ENCODE peak calls at places on chromosomes 5 and 9, in five cellular contexts. One of them, this sample, is unnamed. For H3K4me1 and H3K36me3, the result is how much of the 10 kb centered on the place peaks cover.

GRCh38 chr9:124812401-124813016 is 35.6 kb downstream of the OLFML2A start:
- DNase-seq in tibial artery: peak
- DNase-seq in CD4-positive, alpha-beta memory T cell: no peak
- DNase-seq in CD8-positive, alpha-beta T cell: no peak
- DNase-seq in effector memory CD4-positive, alpha-beta T cell: no peak
- DNase-seq in this sample: no peak

GRCh38 chr9:129610193-129610472 is 10.8 kb downstream of the C9orf50 start:
- DNase-seq in tibial artery: no peak
- DNase-seq in CD4-positive, alpha-beta memory T cell: no peak
- DNase-seq in CD8-positive, alpha-beta T cell: no peak
- DNase-seq in effector memory CD4-positive, alpha-beta T cell: no peak
- DNase-seq in this sample: no peak

GRCh38 chr5:29089591-29090141 is 2051.3 kb upstream of the CDH9 start:
- DNase-seq in tibial artery: no peak
- DNase-seq in CD4-positive, alpha-beta memory T cell: no peak
- DNase-seq in CD8-positive, alpha-beta T cell: no peak
- DNase-seq in effector memory CD4-positive, alpha-beta T cell: no peak
- DNase-seq in this sample: no peak

GRCh38 chr9:128160603-128160987 is 530 bp downstream of the BBLN start:
- DNase-seq in tibial artery: no peak
- DNase-seq in CD4-positive, alpha-beta memory T cell: peak
- DNase-seq in CD8-positive, alpha-beta T cell: peak
- DNase-seq in effector memory CD4-positive, alpha-beta T cell: no peak
- DNase-seq in this sample: no peak

GRCh38 chr5:126801174-126801991 is 24.4 kb downstream of the LMNB1 start:
- DNase-seq in tibial artery: no peak
- DNase-seq in CD4-positive, alpha-beta memory T cell: no peak
- DNase-seq in CD8-positive, alpha-beta T cell: no peak
- DNase-seq in effector memory CD4-positive, alpha-beta T cell: no peak
- DNase-seq in this sample: no peak

GRCh38 chr5:12322042-12322441 is 417.8 kb upstream of the CTNND2 start:
- DNase-seq in tibial artery: no peak
- DNase-seq in CD4-positive, alpha-beta memory T cell: no peak
- DNase-seq in CD8-positive, alpha-beta T cell: no peak
- DNase-seq in effector memory CD4-positive, alpha-beta T cell: no peak
- DNase-seq in this sample: no peak

GRCh38 chr5:120228262-120229031 is 235.7 kb upstream of the PRR16 start:
- DNase-seq in tibial artery: no peak
- DNase-seq in CD4-positive, alpha-beta memory T cell: no peak
- DNase-seq in CD8-positive, alpha-beta T cell: no peak
- DNase-seq in effector memory CD4-positive, alpha-beta T cell: no peak
- DNase-seq in this sample: no peak

GRCh38 chr5:97854871-97855762 is 672.1 kb upstream of the RIOK2 start:
- DNase-seq in tibial artery: no peak
- DNase-seq in CD4-positive, alpha-beta memory T cell: no peak
- DNase-seq in CD8-positive, alpha-beta T cell: no peak
- DNase-seq in effector memory CD4-positive, alpha-beta T cell: no peak
- DNase-seq in this sample: no peak

GRCh38 chr9:89853161-89853560 is 248.3 kb downstream of the GADD45G start:
- DNase-seq in tibial artery: no peak
- DNase-seq in CD4-positive, alpha-beta memory T cell: no peak
- DNase-seq in CD8-positive, alpha-beta T cell: no peak
- DNase-seq in effector memory CD4-positive, alpha-beta T cell: no peak
- DNase-seq in this sample: no peak

DNA sequence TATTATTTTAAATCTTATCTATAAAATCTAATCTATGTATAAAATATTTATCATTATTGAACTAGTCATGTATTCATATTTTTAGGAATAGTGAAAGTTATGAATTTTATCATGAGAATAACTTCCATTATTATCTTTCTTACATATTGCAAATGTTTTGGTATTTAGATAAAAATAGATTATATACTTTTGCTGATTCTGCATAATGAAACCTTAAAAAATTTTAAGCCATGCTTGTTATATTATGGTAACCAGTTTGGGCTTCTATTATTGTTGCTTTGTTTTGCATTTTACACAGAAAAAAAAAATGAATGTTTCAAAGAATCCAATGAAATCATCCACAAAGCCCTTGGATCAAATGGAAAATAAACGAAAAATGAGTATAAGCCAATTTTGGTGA is 772.5 kb downstream of the NR2F1-AS1 start:
- DNase-seq in tibial artery: no peak
- DNase-seq in CD4-positive, alpha-beta memory T cell: no peak
- DNase-seq in CD8-positive, alpha-beta T cell: no peak
- DNase-seq in effector memory CD4-positive, alpha-beta T cell: no peak
- DNase-seq in this sample: no peak
- H3K27ac ChIP-seq in tibial artery: no peak
- H3K27ac ChIP-seq in CD4-positive, alpha-beta memory T cell: no peak
- H3K27ac ChIP-seq in CD8-positive, alpha-beta T cell: no peak
- H3K27ac ChIP-seq in effector memory CD4-positive, alpha-beta T cell: no peak
- H3K27ac ChIP-seq in this sample: no peak

GRCh38 chr5:149771216-149771973 is 41.3 kb downstream of the PPARGC1B start:
- DNase-seq in tibial artery: no peak
- DNase-seq in CD4-positive, alpha-beta memory T cell: no peak
- DNase-seq in CD8-positive, alpha-beta T cell: no peak
- DNase-seq in effector memory CD4-positive, alpha-beta T cell: no peak
- DNase-seq in this sample: no peak

GRCh38 chr5:149777382-149777781 is 47.3 kb downstream of the PPARGC1B start:
- DNase-seq in tibial artery: no peak
- DNase-seq in CD4-positive, alpha-beta memory T cell: no peak
- DNase-seq in CD8-positive, alpha-beta T cell: no peak
- DNase-seq in effector memory CD4-positive, alpha-beta T cell: no peak
- DNase-seq in this sample: no peak

GRCh38 chr5:149776376-149777305 is 46.5 kb downstream of the PPARGC1B start:
- DNase-seq in tibial artery: no peak
- DNase-seq in CD4-positive, alpha-beta memory T cell: no peak
- DNase-seq in CD8-positive, alpha-beta T cell: no peak
- DNase-seq in effector memory CD4-positive, alpha-beta T cell: no peak
- DNase-seq in this sample: no peak

GRCh38 chr5:149775785-149776184 is 45.7 kb downstream of the PPARGC1B start:
- DNase-seq in tibial artery: no peak
- DNase-seq in CD4-positive, alpha-beta memory T cell: no peak
- DNase-seq in CD8-positive, alpha-beta T cell: no peak
- DNase-seq in effector memory CD4-positive, alpha-beta T cell: no peak
- DNase-seq in this sample: no peak

DNA sequence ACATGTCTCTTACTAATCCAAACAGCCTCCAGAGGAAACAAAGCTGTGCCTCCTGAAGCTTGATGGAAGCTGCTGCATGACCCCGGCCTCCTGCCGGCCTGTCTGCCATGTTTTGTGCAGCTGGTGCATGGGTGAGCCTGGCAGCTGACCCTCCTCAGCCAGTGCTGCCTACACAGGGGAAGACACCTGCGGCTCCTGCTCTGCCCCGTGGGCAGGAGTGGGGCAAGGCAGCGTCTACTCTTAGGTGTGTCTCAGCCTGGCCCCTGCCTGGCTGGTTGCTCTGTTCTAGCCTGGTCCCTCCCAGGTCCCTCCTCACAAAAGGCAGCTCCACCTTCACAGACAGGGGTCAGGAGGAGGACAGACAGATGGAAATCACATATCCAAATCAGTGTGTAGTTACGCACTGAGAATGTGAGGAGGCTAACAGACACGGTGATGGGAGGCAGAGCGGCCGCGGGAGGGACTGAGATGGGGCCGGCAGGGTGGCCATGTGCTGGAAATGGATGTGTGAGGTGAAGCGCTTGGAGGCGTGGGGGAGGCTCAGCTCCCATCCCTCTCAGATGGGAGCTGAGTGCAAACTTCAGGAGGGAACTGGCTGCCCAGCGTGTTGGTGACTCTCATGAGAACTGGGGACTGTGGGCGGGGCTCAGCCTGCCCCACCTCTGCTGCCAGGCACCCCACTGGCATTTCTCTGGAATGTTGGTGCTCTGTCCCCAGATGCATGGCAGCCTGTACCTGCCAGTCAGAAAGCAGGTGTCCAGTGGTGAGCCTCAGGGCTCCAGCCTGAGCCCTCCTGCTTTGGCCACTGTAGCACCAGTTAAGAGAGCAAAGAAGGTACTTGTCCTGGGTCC is 43.4 kb downstream of the PPARGC1B start:
- DNase-seq in tibial artery: no peak
- DNase-seq in CD4-positive, alpha-beta memory T cell: no peak
- DNase-seq in CD8-positive, alpha-beta T cell: no peak
- DNase-seq in effector memory CD4-positive, alpha-beta T cell: no peak
- DNase-seq in this sample: no peak
- H3K4me1 ChIP-seq in tibial artery: under half
- H3K4me1 ChIP-seq in CD4-positive, alpha-beta memory T cell: under half
- H3K4me1 ChIP-seq in CD8-positive, alpha-beta T cell: under half
- H3K4me1 ChIP-seq in effector memory CD4-positive, alpha-beta T cell: under half
- H3K4me1 ChIP-seq in this sample: under half

GRCh38 chr9:36207546-36208012 is 16.9 kb downstream of the CLTA start:
- DNase-seq in tibial artery: no peak
- DNase-seq in CD4-positive, alpha-beta memory T cell: no peak
- DNase-seq in CD8-positive, alpha-beta T cell: no peak
- DNase-seq in effector memory CD4-positive, alpha-beta T cell: no peak
- DNase-seq in this sample: no peak
- H3K36me3 ChIP-seq in tibial artery: half or more
- H3K36me3 ChIP-seq in CD4-positive, alpha-beta memory T cell: half or more
- H3K36me3 ChIP-seq in CD8-positive, alpha-beta T cell: half or more
- H3K36me3 ChIP-seq in effector memory CD4-positive, alpha-beta T cell: half or more
- H3K36me3 ChIP-seq in this sample: half or more

GRCh38 chr9:36402536-36402935 is 2.5 kb upstream of the RNF38 start:
- DNase-seq in tibial artery: no peak
- DNase-seq in CD4-positive, alpha-beta memory T cell: no peak
- DNase-seq in CD8-positive, alpha-beta T cell: no peak
- DNase-seq in effector memory CD4-positive, alpha-beta T cell: no peak
- DNase-seq in this sample: no peak
- H3K27ac ChIP-seq in tibial artery: no peak
- H3K27ac ChIP-seq in CD4-positive, alpha-beta memory T cell: no peak
- H3K27ac ChIP-seq in CD8-positive, alpha-beta T cell: no peak
- H3K27ac ChIP-seq in effector memory CD4-positive, alpha-beta T cell: no peak
- H3K27ac ChIP-seq in this sample: no peak

GRCh38 chr5:1186351-1187233 is 14.8 kb upstream of the SLC6A19 start:
- DNase-seq in tibial artery: no peak
- DNase-seq in CD4-positive, alpha-beta memory T cell: no peak
- DNase-seq in CD8-positive, alpha-beta T cell: no peak
- DNase-seq in effector memory CD4-positive, alpha-beta T cell: no peak
- DNase-seq in this sample: peak
- H3K4me1 ChIP-seq in tibial artery: under half
- H3K4me1 ChIP-seq in CD4-positive, alpha-beta memory T cell: under half
- H3K4me1 ChIP-seq in CD8-positive, alpha-beta T cell: under half
- H3K4me1 ChIP-seq in effector memory CD4-positive, alpha-beta T cell: under half
- H3K4me1 ChIP-seq in this sample: under half

DNA sequence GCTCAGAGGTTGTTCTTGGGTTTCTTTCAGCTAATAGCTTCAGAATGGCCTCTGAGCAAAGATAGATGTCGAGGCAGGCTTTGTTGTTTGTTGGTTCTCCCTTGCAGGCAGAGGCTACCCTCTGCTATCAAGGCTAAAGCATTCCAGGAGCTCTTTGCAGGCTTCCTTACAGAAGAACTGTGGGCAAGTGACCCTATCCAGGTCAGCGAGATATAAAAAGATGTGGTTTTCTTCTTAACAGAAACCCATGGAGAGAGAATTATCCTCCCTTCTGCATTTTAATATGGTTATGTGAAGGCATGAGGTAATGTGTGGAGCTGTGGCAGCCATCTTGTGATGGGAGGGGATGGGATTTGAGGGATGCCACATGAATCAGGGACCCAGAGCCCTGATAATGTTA is 67.0 kb downstream of the TLE4 start:
- DNase-seq in tibial artery: no peak
- DNase-seq in CD4-positive, alpha-beta memory T cell: no peak
- DNase-seq in CD8-positive, alpha-beta T cell: no peak
- DNase-seq in effector memory CD4-positive, alpha-beta T cell: no peak
- DNase-seq in this sample: no peak
- H3K36me3 ChIP-seq in tibial artery: under half
- H3K36me3 ChIP-seq in CD4-positive, alpha-beta memory T cell: under half
- H3K36me3 ChIP-seq in CD8-positive, alpha-beta T cell: under half
- H3K36me3 ChIP-seq in effector memory CD4-positive, alpha-beta T cell: under half
- H3K36me3 ChIP-seq in this sample: under half

GRCh38 chr9:134530724-134531123 is 110.9 kb upstream of the COL5A1 start:
- DNase-seq in tibial artery: no peak
- DNase-seq in CD4-positive, alpha-beta memory T cell: no peak
- DNase-seq in CD8-positive, alpha-beta T cell: no peak
- DNase-seq in effector memory CD4-positive, alpha-beta T cell: no peak
- DNase-seq in this sample: no peak
- H3K27ac ChIP-seq in tibial artery: no peak
- H3K27ac ChIP-seq in CD4-positive, alpha-beta memory T cell: no peak
- H3K27ac ChIP-seq in CD8-positive, alpha-beta T cell: no peak
- H3K27ac ChIP-seq in effector memory CD4-positive, alpha-beta T cell: no peak
- H3K27ac ChIP-seq in this sample: no peak

GRCh38 chr9:70136632-70137031 is 93.0 kb downstream of the MAMDC2 start:
- DNase-seq in tibial artery: no peak
- DNase-seq in CD4-positive, alpha-beta memory T cell: no peak
- DNase-seq in CD8-positive, alpha-beta T cell: no peak
- DNase-seq in effector memory CD4-positive, alpha-beta T cell: no peak
- DNase-seq in this sample: no peak

GRCh38 chr9:70135176-70135575 is 91.5 kb downstream of the MAMDC2 start:
- DNase-seq in tibial artery: no peak
- DNase-seq in CD4-positive, alpha-beta memory T cell: no peak
- DNase-seq in CD8-positive, alpha-beta T cell: no peak
- DNase-seq in effector memory CD4-positive, alpha-beta T cell: no peak
- DNase-seq in this sample: no peak

GRCh38 chr9:70131296-70131695 is 87.6 kb downstream of the MAMDC2 start:
- DNase-seq in tibial artery: no peak
- DNase-seq in CD4-positive, alpha-beta memory T cell: no peak
- DNase-seq in CD8-positive, alpha-beta T cell: no peak
- DNase-seq in effector memory CD4-positive, alpha-beta T cell: no peak
- DNase-seq in this sample: no peak

GRCh38 chr9:70134360-70134759 is 90.7 kb downstream of the MAMDC2 start:
- DNase-seq in tibial artery: no peak
- DNase-seq in CD4-positive, alpha-beta memory T cell: no peak
- DNase-seq in CD8-positive, alpha-beta T cell: no peak
- DNase-seq in effector memory CD4-positive, alpha-beta T cell: no peak
- DNase-seq in this sample: no peak

GRCh38 chr9:70133253-70134208 is 89.9 kb downstream of the MAMDC2 start:
- DNase-seq in tibial artery: no peak
- DNase-seq in CD4-positive, alpha-beta memory T cell: no peak
- DNase-seq in CD8-positive, alpha-beta T cell: no peak
- DNase-seq in effector memory CD4-positive, alpha-beta T cell: no peak
- DNase-seq in this sample: no peak
- H3K4me1 ChIP-seq in tibial artery: under half
- H3K4me1 ChIP-seq in CD4-positive, alpha-beta memory T cell: under half
- H3K4me1 ChIP-seq in CD8-positive, alpha-beta T cell: under half
- H3K4me1 ChIP-seq in effector memory CD4-positive, alpha-beta T cell: under half
- H3K4me1 ChIP-seq in this sample: under half